ENCODE peak calls at places on chromosome 12, in eight cellular contexts. R, K, V, P, A, I, W and S are unnamed samples.

GRCh38 chr12:101829639-101830390 is 944 bp downstream of the GNPTAB start:
- DNase-seq in R (no peak), K (no peak), V (no peak), P (no peak), A (no peak), I (peak; percentile 31), W (peak; percentile 37), S (no peak)

GRCh38 chr12:106147956-106148355 is 9.2 kb upstream of the NUAK1 start:
- DNase-seq in R (no peak), K (no peak), V (peak; percentile 93), P (no peak), A (no peak), I (no peak), W (no peak), S (no peak)

GRCh38 chr12:8840938-8841633 is 18.7 kb downstream of the A2ML1 start:
- DNase-seq in R (no peak), K (no peak), V (no peak), P (no peak), A (no peak), I (no peak), W (no peak), S (no peak)

GRCh38 chr12:14239350-14239934 is 126.0 kb upstream of the ATF7IP start:
- DNase-seq in R (peak; percentile 87), K (no peak), V (peak; percentile 29), P (no peak), A (no peak), I (no peak), W (no peak), S (peak; percentile 31)

GRCh38 chr12:113233967-113234366 is 12.7 kb downstream of the TPCN1 start:
- DNase-seq in R (no peak), K (no peak), V (no peak), P (no peak), A (no peak), I (no peak), W (no peak), S (no peak)

GRCh38 chr12:91990525-91990924 is 155.1 kb downstream of the BTG1 start:
- DNase-seq in R (no peak), K (no peak), V (no peak), P (no peak), A (no peak), I (no peak), W (peak; percentile 97), S (no peak)

GRCh38 chr12:49553512-49554088 is 14.3 kb downstream of the MCRS1 start:
- DNase-seq in R (no peak), K (no peak), V (no peak), P (peak; percentile 45), A (no peak), I (peak; percentile 60), W (peak; percentile 44), S (no peak)

GRCh38 chr12:49039421-49040363 is 20.9 kb downstream of the KMT2D start:
- DNase-seq in R (no peak), K (no peak), V (no peak), P (no peak), A (peak; percentile 27), I (no peak), W (no peak), S (no peak)

GRCh38 chr12:27549231-27549800 is 25.3 kb downstream of the PPFIBP1 start:
- DNase-seq in R (peak; percentile 82), K (no peak), V (no peak), P (peak; percentile 59), A (no peak), I (peak; percentile 18), W (peak; percentile 91), S (peak; percentile 72)

GRCh38 chr12:51922146-51922545 is 14.8 kb downstream of the ACVRL1 start:
- DNase-seq in R (no peak), K (no peak), V (no peak), P (no peak), A (no peak), I (no peak), W (no peak), S (no peak)

GRCh38 chr12:46831335-46832083 is 5.7 kb upstream of the SLC38A4 start:
- DNase-seq in R (peak; percentile 3), K (no peak), V (peak; percentile 88), P (no peak), A (no peak), I (no peak), W (no peak), S (no peak)

GRCh38 chr12:75944905-75945412 is 86.6 kb downstream of the PHLDA1 start:
- DNase-seq in R (no peak), K (no peak), V (no peak), P (no peak), A (no peak), I (no peak), W (no peak), S (no peak)
- H3K27ac ChIP-seq in R (no peak overlapping the region), K (peak overlapping the region; percentile 84), V (no peak overlapping the region), P (peak overlapping the region; percentile 100), A (no peak overlapping the region), I (peak overlapping the region; percentile 68), W (peak overlapping the region; percentile 94), S (peak overlapping the region; percentile 90)

GRCh38 chr12:55823419-55823818 is 5.6 kb downstream of the ORMDL2 start:
- DNase-seq in R (no peak), K (no peak), V (no peak), P (no peak), A (no peak), I (peak; percentile 69), W (no peak), S (no peak)
- H3K4me3 ChIP-seq in R (no peak overlapping the region), K (no peak overlapping the region), V (no peak overlapping the region), P (no peak overlapping the region), A (no peak overlapping the region), I (no peak overlapping the region), W (no peak overlapping the region), S (no peak overlapping the region)

DNA sequence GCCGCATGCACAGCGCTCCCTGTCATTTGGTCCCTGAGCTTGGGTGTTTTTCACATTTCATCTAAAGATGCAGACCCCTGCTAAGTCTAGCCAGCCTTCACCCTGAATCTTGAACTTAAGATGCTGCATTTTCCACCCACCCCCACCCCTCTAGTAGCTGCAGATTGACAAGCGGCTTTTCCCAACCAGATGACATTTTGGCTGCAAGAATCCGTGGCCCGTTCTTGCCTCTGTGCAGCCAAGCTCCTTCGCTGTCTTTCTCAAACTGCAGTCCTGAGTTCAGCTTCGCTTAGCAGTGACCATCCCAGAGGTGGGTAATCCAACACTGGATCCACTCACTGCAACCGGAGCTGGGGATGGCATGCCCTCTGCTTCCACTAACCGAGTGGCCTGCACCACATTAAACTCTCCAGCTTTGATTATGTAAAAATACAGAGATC is 757 bp upstream of the NFYB start:
- DNase-seq in R (peak; percentile 40), K (no peak), V (peak; percentile 28), P (no peak), A (peak; percentile 25), I (no peak), W (no peak), S (no peak)
- H3K27ac ChIP-seq in R (peak overlapping the region; percentile 97), K (peak overlapping the region; percentile 98), V (peak overlapping the region; percentile 93), P (peak overlapping the region; percentile 40), A (peak overlapping the region; percentile 73), I (no peak overlapping the region), W (peak overlapping the region; percentile 43), S (no peak overlapping the region)

DNA sequence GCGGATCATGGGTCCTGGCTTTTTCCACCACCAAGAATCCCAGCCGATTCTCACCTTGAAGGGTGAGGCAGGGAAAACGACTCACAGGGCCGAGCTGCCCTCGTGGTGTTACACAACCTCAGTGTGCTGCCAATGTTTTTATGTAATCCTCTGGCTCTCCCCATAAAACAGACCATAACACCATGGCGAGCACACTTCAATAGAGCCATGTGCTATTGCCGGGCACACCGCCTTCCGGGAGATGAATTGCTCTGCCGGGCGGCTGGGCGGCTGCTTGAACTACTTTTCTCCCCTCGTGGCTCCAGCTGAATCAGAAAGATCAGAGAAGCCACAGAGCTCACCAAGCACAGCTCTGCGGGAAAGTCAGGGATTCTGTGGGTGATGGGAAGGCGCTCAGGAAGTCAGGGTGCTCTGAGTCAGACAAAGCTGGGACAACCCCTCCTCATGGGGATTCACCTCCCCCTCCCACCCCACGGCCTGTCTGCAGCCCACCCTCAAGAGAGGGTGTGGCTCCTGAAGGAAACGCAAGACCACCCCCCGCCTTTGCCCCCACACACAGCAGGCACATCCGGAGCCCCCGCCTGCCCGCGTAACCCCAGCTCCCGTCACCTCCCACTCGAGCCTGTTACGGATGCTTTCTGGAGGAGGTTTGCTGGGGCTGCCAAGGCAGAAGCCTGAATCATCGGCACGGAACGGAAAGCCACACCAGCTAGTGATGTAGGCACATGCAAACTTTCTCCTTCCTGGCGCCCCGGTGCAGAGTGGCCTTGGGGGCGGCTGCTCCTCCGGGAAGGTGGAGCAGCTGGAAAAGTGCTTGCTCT is 1.8 kb downstream of the GALNT9 start:
- DNase-seq in R (peak; percentile 93), K (no peak), V (no peak), P (no peak), A (no peak), I (no peak), W (peak; percentile 45), S (peak; percentile 88)
- H3K4me3 ChIP-seq in R (no peak overlapping the region), K (peak overlapping the region; percentile 36), V (no peak overlapping the region), P (no peak overlapping the region), A (no peak overlapping the region), I (no peak overlapping the region), W (no peak overlapping the region), S (no peak overlapping the region)

GRCh38 chr12:68521848-68522502 is 88.7 kb upstream of the RAP1B start:
- DNase-seq in R (no peak), K (no peak), V (no peak), P (no peak), A (no peak), I (no peak), W (no peak), S (peak; percentile 6)
- H3K27ac ChIP-seq in R (no peak overlapping the region), K (peak overlapping the region; percentile 19), V (peak overlapping the region; percentile 51), P (no peak overlapping the region), A (no peak overlapping the region), I (no peak overlapping the region), W (peak overlapping the region; percentile 95), S (peak overlapping the region; percentile 98)